ENCODE peak calls at places on chromosomes 12 and 14, in six cellular contexts. O, P, A, B, I and Y are unnamed samples.

GRCh38 chr12:55392032-55392795 is 8.1 kb upstream of the OR6C65 start:
- DNase-seq in O (no peak), I (no peak), A (no peak), P (peak; percentile 39), B (no peak), Y (no peak)

GRCh38 chr12:131443019-131444000 is 267.6 kb upstream of the SFSWAP start:
- DNase-seq in A (no peak), I (no peak), P (peak; percentile 30), O (no peak), B (no peak), Y (no peak)

GRCh38 chr12:53172352-53172751 is 8.2 kb upstream of the ZNF740 start:
- DNase-seq in A (no peak), I (no peak), P (no peak), B (no peak), O (peak; percentile 81), Y (no peak)

GRCh38 chr12:5173511-5174011 is 129.9 kb downstream of the KCNA5 start:
- DNase-seq in B (no peak), O (no peak), I (no peak), A (no peak), P (no peak), Y (no peak)

GRCh38 chr14:103255555-103255954 is 78.5 kb upstream of the EIF5 start:
- DNase-seq in P (no peak), O (no peak), I (no peak), B (no peak), A (no peak), Y (no peak)

GRCh38 chr14:61566537-61567225 is 128.6 kb upstream of the HIF1A start:
- DNase-seq in B (peak; percentile 66), P (no peak), A (no peak), I (no peak), O (peak; percentile 76), Y (no peak)

GRCh38 chr12:131914179-131914702 is 14.8 kb upstream of the PUS1 start:
- DNase-seq in O (no peak), B (no peak), A (no peak), P (no peak), I (no peak), Y (no peak)

GRCh38 chr12:95513599-95513998 is 37.7 kb downstream of the USP44 start:
- DNase-seq in A (no peak), O (no peak), P (no peak), B (no peak), I (no peak), Y (no peak)

GRCh38 chr12:117118838-117119591 is 19.8 kb upstream of the TESC start:
- DNase-seq in P (peak; percentile 66), O (no peak), A (peak; percentile 66), B (no peak), I (no peak), Y (peak; percentile 72)

GRCh38 chr12:15220451-15220850 is 766 bp downstream of the RERG start:
- DNase-seq in P (no peak), A (no peak), O (no peak), B (no peak), I (no peak), Y (no peak)

GRCh38 chr14:44567997-44568396 is 60.9 kb upstream of the FSCB start:
- DNase-seq in I (no peak), A (no peak), P (no peak), O (no peak), B (no peak), Y (no peak)

GRCh38 chr14:89719371-89720075 is 235.0 kb downstream of the EFCAB11 start:
- DNase-seq in B (no peak), O (no peak), P (no peak), A (no peak), I (no peak), Y (no peak)

GRCh38 chr14:33435911-33436310 is 497.2 kb downstream of the NPAS3 start:
- DNase-seq in I (no peak), A (no peak), O (peak; percentile 4), B (peak; percentile 85), P (no peak), Y (no peak)

GRCh38 chr12:109879332-109880048 is 851 bp downstream of the GLTP start:
- DNase-seq in I (no peak), O (no peak), A (no peak), B (peak; percentile 48), P (no peak), Y (peak; percentile 37)

GRCh38 chr12:121228919-121229650 is 19.2 kb downstream of the P2RX4 start:
- DNase-seq in O (no peak), P (no peak), I (no peak), B (no peak), A (no peak), Y (no peak)
- H2AK5ac ChIP-seq in O (peak overlapping the region; percentile 33), P (no peak overlapping the region), I (no peak overlapping the region), B (no peak overlapping the region), A (no peak overlapping the region), Y (no peak overlapping the region)

DNA sequence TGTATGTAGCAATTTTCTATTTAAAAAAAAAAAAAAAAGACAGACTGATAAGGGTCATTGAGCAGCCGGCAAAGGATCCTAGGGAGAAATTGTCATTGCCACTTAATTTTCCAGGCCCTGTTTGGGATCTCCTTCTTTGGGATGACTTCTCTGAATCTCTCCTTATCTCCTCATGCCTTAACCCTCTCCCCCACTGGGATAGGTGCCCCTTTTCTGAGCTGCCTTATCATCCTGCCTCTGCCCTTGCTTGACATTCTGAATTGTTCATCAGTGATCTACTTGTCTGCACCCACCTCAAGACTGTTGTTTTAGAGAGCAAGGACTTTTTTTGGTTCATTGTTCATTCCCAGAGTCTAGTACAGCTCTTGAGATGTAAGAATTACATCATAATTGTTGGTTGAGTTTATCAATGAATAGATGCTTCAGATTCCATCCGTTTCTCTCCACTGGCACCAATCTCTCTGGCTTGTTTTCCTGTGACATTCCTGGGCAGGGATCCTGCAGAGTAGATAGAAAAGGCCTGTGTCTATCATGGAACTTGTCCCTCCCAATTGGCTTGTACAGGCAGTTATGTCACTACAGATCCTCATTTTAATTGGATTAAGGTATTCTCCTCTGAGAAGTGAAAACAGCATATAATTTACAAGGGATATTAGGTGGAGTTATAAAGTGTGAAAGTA is 42.6 kb downstream of the SOCS2 start:
- DNase-seq in P (no peak), A (no peak), O (peak; percentile 22), I (no peak), B (no peak), Y (peak; percentile 89)
- H2BK15ac ChIP-seq in P (no peak overlapping the region), A (no peak overlapping the region), O (peak overlapping the region; percentile 84), I (peak overlapping the region; percentile 51), B (no peak overlapping the region), Y (no peak overlapping the region)

GRCh38 chr12:114769634-114770033 is 85.7 kb upstream of the TBX3 start:
- DNase-seq in I (no peak), A (no peak), B (peak; percentile 43), O (no peak), P (no peak), Y (no peak)

GRCh38 chr12:114774181-114774580 is 90.2 kb upstream of the TBX3 start:
- DNase-seq in I (no peak), A (no peak), P (no peak), B (peak; percentile 88), O (peak; percentile 85), Y (peak; percentile 69)

GRCh38 chr12:114767906-114768697 is 84.1 kb upstream of the TBX3 start:
- DNase-seq in I (no peak), B (peak; percentile 37), A (no peak), P (no peak), O (peak; percentile 41), Y (no peak)

GRCh38 chr12:114767081-114767480 is 83.1 kb upstream of the TBX3 start:
- DNase-seq in A (no peak), P (no peak), O (no peak), I (no peak), B (no peak), Y (no peak)

DNA sequence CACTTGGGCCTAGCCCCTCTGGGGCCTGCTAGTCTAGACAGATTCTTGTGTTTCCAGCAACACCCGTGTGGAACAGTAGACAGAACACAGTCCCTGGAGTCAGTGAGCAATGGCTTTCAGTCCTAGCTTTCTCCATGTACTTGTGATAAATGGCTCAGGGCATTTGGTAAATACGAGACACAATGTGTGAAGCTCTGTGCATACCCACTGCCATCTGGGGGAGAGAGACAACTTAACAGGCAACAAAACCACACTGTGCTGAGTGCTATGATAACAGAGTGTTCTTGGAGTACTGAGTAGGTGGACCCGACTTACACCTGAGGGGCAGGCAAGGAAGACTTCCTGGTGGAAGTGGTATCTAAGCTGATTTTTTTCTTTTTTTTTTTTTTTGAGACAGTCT is 86.3 kb upstream of the TBX3 start:
- DNase-seq in I (no peak), B (no peak), O (no peak), A (no peak), P (no peak), Y (peak; percentile 67)
- H2AK5ac ChIP-seq in I (no peak overlapping the region), B (no peak overlapping the region), O (no peak overlapping the region), A (no peak overlapping the region), P (no peak overlapping the region), Y (no peak overlapping the region)

DNA sequence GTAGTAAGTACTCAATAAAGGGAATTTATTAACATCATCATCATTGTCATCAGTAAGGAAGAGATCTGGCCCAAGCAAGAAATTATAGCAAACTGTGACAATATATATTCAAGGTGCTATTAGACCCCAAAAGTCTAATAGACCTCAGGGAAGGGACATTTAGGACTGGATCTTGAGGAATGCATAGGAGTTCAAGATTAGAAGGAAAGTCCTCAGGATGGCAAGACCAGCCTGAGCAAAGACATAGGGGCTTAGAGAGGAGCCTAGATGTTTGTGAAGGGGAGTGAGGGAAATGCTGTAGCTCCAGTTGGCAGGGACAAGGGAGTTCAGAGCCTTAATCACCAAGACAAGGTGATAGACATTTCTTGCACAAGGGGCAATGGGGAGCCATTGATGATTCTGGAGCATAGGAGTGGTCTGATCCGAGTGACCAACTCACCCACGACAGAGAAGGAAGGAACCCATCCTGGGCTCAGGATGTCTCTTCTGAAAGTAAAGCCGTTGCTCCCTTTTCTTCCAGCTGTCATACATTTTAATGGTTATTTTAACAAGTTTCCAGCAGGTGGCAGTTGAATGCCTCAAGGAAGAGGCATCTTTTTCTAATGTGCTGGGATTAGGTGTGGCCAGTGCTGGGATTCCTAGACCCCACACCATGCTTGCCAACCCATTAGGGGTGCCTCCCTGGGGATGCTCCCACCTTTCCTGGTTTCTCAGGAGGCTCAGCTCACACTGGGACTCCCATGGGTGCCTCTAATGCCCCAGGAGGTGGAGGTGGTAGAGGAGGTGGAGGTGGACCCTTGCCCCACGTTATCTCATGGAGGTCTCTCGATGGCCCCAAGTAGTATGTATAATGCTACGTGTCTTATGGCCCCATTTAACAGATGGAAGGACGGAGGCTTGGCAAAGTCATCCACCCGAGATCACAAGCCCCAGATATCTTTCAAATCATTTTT is 37.8 kb downstream of the PHETA1 start:
- DNase-seq in P (no peak), I (no peak), B (peak; percentile 66), A (no peak), O (peak; percentile 24), Y (peak; percentile 79)
- H2BK15ac ChIP-seq in P (no peak overlapping the region), I (no peak overlapping the region), B (no peak overlapping the region), A (no peak overlapping the region), O (no peak overlapping the region), Y (no peak overlapping the region)

GRCh38 chr14:96135285-96135684 is 69.4 kb upstream of the BDKRB2 start:
- DNase-seq in P (no peak), O (no peak), B (peak; percentile 53), I (no peak), A (no peak), Y (no peak)
- H2AK5ac ChIP-seq in P (no peak overlapping the region), O (peak overlapping the region; percentile 97), B (no peak overlapping the region), I (no peak overlapping the region), A (no peak overlapping the region), Y (no peak overlapping the region)